ENCODE peak calls at places on chromosomes 16 and 17, in six cellular contexts. One of them, this sample, is unnamed. For H3K36me3, the result is how much of the 10 kb centered on the place peaks cover.

GRCh38 chr17:15404116-15404730 is 62.8 kb upstream of the TEKT3 start:
- DNase-seq in ovary: peak
- DNase-seq in Peyer's patch: no peak
- DNase-seq in thoracic aorta: no peak
- DNase-seq in esophagus squamous epithelium: no peak
- DNase-seq in testis: no peak
- DNase-seq in this sample: no peak

GRCh38 chr16:57795431-57795878 is 6.8 kb downstream of the KIFC3 start:
- DNase-seq in thoracic aorta: no peak
- DNase-seq in Peyer's patch: peak
- DNase-seq in ovary: no peak
- DNase-seq in esophagus squamous epithelium: no peak
- DNase-seq in testis: peak
- DNase-seq in this sample: no peak

GRCh38 chr17:78697122-78697845 is 84.8 kb downstream of the CYTH1 start:
- DNase-seq in ovary: no peak
- DNase-seq in testis: no peak
- DNase-seq in thoracic aorta: no peak
- DNase-seq in Peyer's patch: peak
- DNase-seq in esophagus squamous epithelium: no peak
- DNase-seq in this sample: no peak

GRCh38 chr17:40912506-40913220 is 24.8 kb downstream of the KRT23 start:
- DNase-seq in esophagus squamous epithelium: no peak
- DNase-seq in testis: no peak
- DNase-seq in ovary: no peak
- DNase-seq in Peyer's patch: no peak
- DNase-seq in thoracic aorta: no peak
- DNase-seq in this sample: no peak

GRCh38 chr17:7579001-7579838 is at the start of gene CD68:
- DNase-seq in Peyer's patch: peak
- DNase-seq in testis: peak
- DNase-seq in esophagus squamous epithelium: peak
- DNase-seq in ovary: no peak
- DNase-seq in thoracic aorta: peak
- DNase-seq in this sample: peak

GRCh38 chr17:58991718-58992331 is 114.9 kb downstream of the TRIM37 start:
- DNase-seq in testis: no peak
- DNase-seq in Peyer's patch: peak
- DNase-seq in thoracic aorta: no peak
- DNase-seq in ovary: no peak
- DNase-seq in esophagus squamous epithelium: no peak
- DNase-seq in this sample: no peak

GRCh38 chr16:61214780-61215179 is 821.5 kb downstream of the CDH8 start:
- DNase-seq in thoracic aorta: no peak
- DNase-seq in Peyer's patch: no peak
- DNase-seq in testis: no peak
- DNase-seq in esophagus squamous epithelium: no peak
- DNase-seq in ovary: no peak
- DNase-seq in this sample: no peak

GRCh38 chr16:3092501-3092991 is 6.5 kb downstream of the ZSCAN10 start:
- DNase-seq in testis: no peak
- DNase-seq in Peyer's patch: no peak
- DNase-seq in thoracic aorta: no peak
- DNase-seq in ovary: no peak
- DNase-seq in esophagus squamous epithelium: no peak
- DNase-seq in this sample: no peak

GRCh38 chr17:3672571-3672970 is 4.0 kb downstream of the EMC6 start:
- DNase-seq in ovary: no peak
- DNase-seq in Peyer's patch: no peak
- DNase-seq in thoracic aorta: no peak
- DNase-seq in esophagus squamous epithelium: no peak
- DNase-seq in testis: no peak
- DNase-seq in this sample: no peak

GRCh38 chr17:18070861-18071340 is 16.8 kb upstream of the DRG2 start:
- DNase-seq in testis: no peak
- DNase-seq in esophagus squamous epithelium: no peak
- DNase-seq in ovary: no peak
- DNase-seq in Peyer's patch: no peak
- DNase-seq in thoracic aorta: no peak
- DNase-seq in this sample: no peak

GRCh38 chr17:77217566-77217965 is 76.8 kb downstream of the SEC14L1 start:
- DNase-seq in Peyer's patch: no peak
- DNase-seq in thoracic aorta: no peak
- DNase-seq in testis: peak
- DNase-seq in esophagus squamous epithelium: no peak
- DNase-seq in ovary: no peak
- DNase-seq in this sample: no peak

GRCh38 chr17:40180694-40181093 is 3.4 kb downstream of the RAPGEFL1 start:
- DNase-seq in testis: no peak
- DNase-seq in thoracic aorta: no peak
- DNase-seq in esophagus squamous epithelium: no peak
- DNase-seq in ovary: no peak
- DNase-seq in Peyer's patch: peak
- DNase-seq in this sample: no peak

GRCh38 chr16:23196577-23196976 is 14.0 kb downstream of the SCNN1G start:
- DNase-seq in Peyer's patch: no peak
- DNase-seq in esophagus squamous epithelium: no peak
- DNase-seq in testis: no peak
- DNase-seq in ovary: no peak
- DNase-seq in thoracic aorta: no peak
- DNase-seq in this sample: no peak

GRCh38 chr17:55731586-55732250 is 9.1 kb upstream of the TMEM100 start:
- DNase-seq in thoracic aorta: no peak
- DNase-seq in esophagus squamous epithelium: no peak
- DNase-seq in ovary: peak
- DNase-seq in Peyer's patch: peak
- DNase-seq in testis: peak
- DNase-seq in this sample: no peak

GRCh38 chr16:11795887-11796226 is 1.2 kb downstream of the ZC3H7A start:
- DNase-seq in ovary: no peak
- DNase-seq in thoracic aorta: no peak
- DNase-seq in esophagus squamous epithelium: no peak
- DNase-seq in Peyer's patch: no peak
- DNase-seq in testis: no peak
- DNase-seq in this sample: no peak

GRCh38 chr16:73027655-73028220 is 20.2 kb downstream of the ZFHX3 start:
- DNase-seq in Peyer's patch: peak
- DNase-seq in esophagus squamous epithelium: no peak
- DNase-seq in thoracic aorta: no peak
- DNase-seq in testis: no peak
- DNase-seq in ovary: no peak
- DNase-seq in this sample: no peak

GRCh38 chr17:48545022-48545376 is at the start of gene HOXB2:
- DNase-seq in Peyer's patch: no peak
- DNase-seq in testis: no peak
- DNase-seq in thoracic aorta: no peak
- DNase-seq in ovary: no peak
- DNase-seq in esophagus squamous epithelium: no peak
- DNase-seq in this sample: no peak

GRCh38 chr17:53129863-53130262 is 692.9 kb upstream of the KIF2B start:
- DNase-seq in ovary: no peak
- DNase-seq in esophagus squamous epithelium: no peak
- DNase-seq in Peyer's patch: no peak
- DNase-seq in thoracic aorta: no peak
- DNase-seq in testis: no peak
- DNase-seq in this sample: no peak

GRCh38 chr16:88943131-88943664 is 33.8 kb downstream of the CBFA2T3 start:
- DNase-seq in ovary: no peak
- DNase-seq in thoracic aorta: no peak
- DNase-seq in esophagus squamous epithelium: no peak
- DNase-seq in Peyer's patch: peak
- DNase-seq in testis: no peak
- DNase-seq in this sample: no peak

GRCh38 chr17:60442271-60443201 is 20.2 kb downstream of the CHCT1 start:
- DNase-seq in ovary: no peak
- DNase-seq in Peyer's patch: no peak
- DNase-seq in esophagus squamous epithelium: no peak
- DNase-seq in testis: no peak
- DNase-seq in thoracic aorta: no peak
- DNase-seq in this sample: no peak

GRCh38 chr16:10741844-10742243 is 1.8 kb upstream of the NUBP1 start:
- DNase-seq in testis: no peak
- DNase-seq in esophagus squamous epithelium: no peak
- DNase-seq in thoracic aorta: no peak
- DNase-seq in ovary: peak
- DNase-seq in Peyer's patch: no peak
- DNase-seq in this sample: no peak

GRCh38 chr16:20318437-20318836 is 8.9 kb downstream of the GP2 start:
- DNase-seq in ovary: no peak
- DNase-seq in esophagus squamous epithelium: no peak
- DNase-seq in thoracic aorta: no peak
- DNase-seq in testis: no peak
- DNase-seq in Peyer's patch: no peak
- DNase-seq in this sample: no peak

GRCh38 chr16:88468289-88469129 is 15.4 kb downstream of the ZFPM1 start:
- DNase-seq in esophagus squamous epithelium: no peak
- DNase-seq in ovary: no peak
- DNase-seq in thoracic aorta: no peak
- DNase-seq in testis: peak
- DNase-seq in Peyer's patch: no peak
- DNase-seq in this sample: no peak

DNA sequence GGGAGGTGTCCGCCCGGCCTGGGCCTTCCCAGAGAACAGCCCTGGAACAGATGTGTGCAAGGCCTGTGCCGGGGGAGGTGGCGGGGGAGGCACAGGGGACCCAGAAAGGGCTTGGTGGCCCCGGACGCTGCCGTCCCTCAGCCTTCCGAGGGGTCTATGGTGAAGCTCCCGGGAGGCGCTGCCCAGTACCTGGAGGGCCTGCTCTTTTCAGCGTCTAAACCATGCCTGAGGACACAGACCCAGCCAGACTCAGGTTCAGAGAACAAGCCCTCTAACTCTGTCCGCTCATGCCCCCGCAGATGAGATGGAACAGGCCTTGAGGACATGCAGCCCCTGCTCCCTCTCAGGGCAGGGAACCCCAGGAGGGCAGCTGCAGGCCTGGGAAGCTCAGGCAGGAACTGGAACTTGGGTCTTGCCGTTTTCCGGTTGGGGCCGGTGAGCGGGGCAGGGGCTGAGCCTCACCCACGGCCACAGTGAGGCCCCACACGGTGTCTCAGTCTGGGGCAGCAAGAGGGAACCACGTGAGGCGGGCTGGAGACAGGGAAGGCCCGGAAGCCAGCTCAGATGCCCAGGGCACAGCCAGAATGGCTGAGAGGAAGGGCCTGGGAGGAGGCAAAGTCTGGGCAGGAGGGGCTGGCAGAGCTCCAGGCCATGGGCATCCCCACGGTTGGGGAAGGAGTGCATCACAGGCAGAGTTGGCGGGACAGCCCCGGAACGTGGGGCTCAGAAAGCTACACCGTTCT is 12.5 kb downstream of the SLC16A3 start:
- DNase-seq in esophagus squamous epithelium: no peak
- DNase-seq in Peyer's patch: peak
- DNase-seq in testis: no peak
- DNase-seq in ovary: peak
- DNase-seq in thoracic aorta: peak
- DNase-seq in this sample: no peak
- H3K36me3 ChIP-seq in esophagus squamous epithelium: under half
- H3K36me3 ChIP-seq in Peyer's patch: under half
- H3K36me3 ChIP-seq in testis: under half
- H3K36me3 ChIP-seq in ovary: under half
- H3K36me3 ChIP-seq in thoracic aorta: under half
- H3K36me3 ChIP-seq in this sample: under half

GRCh38 chr17:12024332-12024731 is 3.7 kb downstream of the MAP2K4 start:
- DNase-seq in thoracic aorta: no peak
- DNase-seq in Peyer's patch: no peak
- DNase-seq in esophagus squamous epithelium: no peak
- DNase-seq in ovary: no peak
- DNase-seq in testis: no peak
- DNase-seq in this sample: no peak
- H3K27ac ChIP-seq in thoracic aorta: no peak
- H3K27ac ChIP-seq in Peyer's patch: no peak
- H3K27ac ChIP-seq in esophagus squamous epithelium: no peak
- H3K27ac ChIP-seq in ovary: no peak
- H3K27ac ChIP-seq in testis: no peak
- H3K27ac ChIP-seq in this sample: no peak

DNA sequence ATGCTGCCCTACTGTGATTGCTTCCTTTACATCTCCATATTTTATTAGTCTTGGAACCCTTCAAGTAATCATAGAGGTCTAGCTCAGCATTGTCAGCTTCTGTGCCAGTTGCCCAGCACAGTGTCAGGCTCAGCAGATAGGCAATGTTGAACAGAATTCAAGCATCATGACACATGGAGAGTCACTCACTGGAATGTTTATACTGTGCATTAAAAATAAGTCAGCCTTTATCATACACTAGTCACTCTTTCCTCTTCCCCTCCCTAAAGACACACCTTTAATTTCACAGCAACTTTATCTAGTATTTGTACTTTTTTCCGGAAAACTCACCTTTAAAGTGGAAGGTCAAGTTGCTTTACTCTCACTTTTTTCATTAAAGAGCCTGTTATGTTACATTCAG is 253.8 kb upstream of the CDH11 start:
- DNase-seq in thoracic aorta: no peak
- DNase-seq in ovary: no peak
- DNase-seq in esophagus squamous epithelium: no peak
- DNase-seq in testis: no peak
- DNase-seq in Peyer's patch: no peak
- DNase-seq in this sample: no peak
- H3K36me3 ChIP-seq in thoracic aorta: under half
- H3K36me3 ChIP-seq in ovary: under half
- H3K36me3 ChIP-seq in esophagus squamous epithelium: under half
- H3K36me3 ChIP-seq in testis: under half
- H3K36me3 ChIP-seq in Peyer's patch: under half
- H3K36me3 ChIP-seq in this sample: under half

GRCh38 chr16:75591001-75591852 is 25.0 kb downstream of the GABARAPL2 start:
- DNase-seq in ovary: peak
- DNase-seq in esophagus squamous epithelium: no peak
- DNase-seq in testis: peak
- DNase-seq in Peyer's patch: no peak
- DNase-seq in thoracic aorta: peak
- DNase-seq in this sample: no peak

GRCh38 chr16:75593308-75593707 is 27.1 kb downstream of the GABARAPL2 start:
- DNase-seq in esophagus squamous epithelium: no peak
- DNase-seq in thoracic aorta: no peak
- DNase-seq in ovary: no peak
- DNase-seq in Peyer's patch: no peak
- DNase-seq in testis: no peak
- DNase-seq in this sample: no peak

GRCh38 chr16:75589301-75589700 is 23.1 kb downstream of the GABARAPL2 start:
- DNase-seq in thoracic aorta: no peak
- DNase-seq in Peyer's patch: no peak
- DNase-seq in testis: no peak
- DNase-seq in ovary: no peak
- DNase-seq in esophagus squamous epithelium: no peak
- DNase-seq in this sample: no peak

GRCh38 chr16:75584108-75584507 is 17.9 kb downstream of the GABARAPL2 start:
- DNase-seq in esophagus squamous epithelium: no peak
- DNase-seq in thoracic aorta: no peak
- DNase-seq in ovary: no peak
- DNase-seq in Peyer's patch: no peak
- DNase-seq in testis: no peak
- DNase-seq in this sample: no peak

DNA sequence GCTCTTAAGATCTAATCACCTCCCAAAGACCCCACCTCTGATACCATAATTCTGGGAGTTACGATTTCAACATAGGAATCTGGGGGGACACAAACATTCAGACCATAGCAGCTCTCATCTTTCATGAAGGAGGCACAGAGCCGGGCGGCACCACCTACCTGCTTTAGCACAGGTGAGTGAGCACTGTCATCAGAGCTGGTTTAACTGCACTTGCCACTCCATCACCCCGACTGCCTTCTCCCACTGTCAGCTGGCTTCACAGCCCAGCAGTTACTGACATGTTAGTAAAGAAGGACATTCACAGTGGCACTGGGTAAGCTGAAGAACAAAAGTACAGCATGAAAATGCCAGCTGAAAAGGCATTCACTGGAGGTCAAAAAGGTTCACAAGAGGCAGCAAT is 22.5 kb downstream of the GABARAPL2 start:
- DNase-seq in testis: no peak
- DNase-seq in Peyer's patch: no peak
- DNase-seq in ovary: no peak
- DNase-seq in esophagus squamous epithelium: no peak
- DNase-seq in thoracic aorta: no peak
- DNase-seq in this sample: no peak
- H3K27ac ChIP-seq in testis: no peak
- H3K27ac ChIP-seq in Peyer's patch: peak
- H3K27ac ChIP-seq in ovary: no peak
- H3K27ac ChIP-seq in esophagus squamous epithelium: no peak
- H3K27ac ChIP-seq in thoracic aorta: peak
- H3K27ac ChIP-seq in this sample: no peak